ENCODE peak calls at places on chromosomes 11 and 22, in nine cellular contexts. G is cardiac muscle cell, K is fibroblast of mammary gland, P is transverse colon, E is lower lobe of right lung, A is choroid plexus epithelial cell, N is body of pancreas, M is coronary artery, J is AG10803. F is an unnamed sample.

GRCh38 chr11:106399075-106399500 is 321.6 kb downstream of the AASDHPPT start:
- DNase-seq in J (peak), A (peak), M (peak), P (no peak), N (peak), E (no peak), K (peak), G (peak), F (peak)

GRCh38 chr11:125364085-125364822 is 131.8 kb downstream of the FEZ1 start:
- DNase-seq in A (peak), P (no peak), K (no peak), M (no peak), J (peak), N (no peak), E (no peak), G (peak), F (peak)

GRCh38 chr11:113773092-113773415 is 438 bp downstream of the ZW10 start:
- DNase-seq in A (peak), G (peak), K (peak), P (peak), E (peak), M (no peak), J (peak), N (peak), F (no peak)

GRCh38 chr11:5550440-5551095 is 2.2 kb upstream of the OR52H1 start:
- DNase-seq in N (no peak), M (no peak), A (peak), E (no peak), K (peak), G (peak), J (peak), P (no peak), F (peak)

GRCh38 chr11:102479733-102480132 is 27.2 kb upstream of the TMEM123 start:
- DNase-seq in J (no peak), A (no peak), K (no peak), E (no peak), M (no peak), G (no peak), N (no peak), P (no peak), F (no peak)

GRCh38 chr11:96091476-96091875 is 167.6 kb upstream of the MTMR2 start:
- DNase-seq in K (no peak), P (no peak), M (no peak), J (no peak), N (no peak), A (no peak), G (peak), E (no peak), F (no peak)

GRCh38 chr11:134531331-134532135 is 119.5 kb upstream of the B3GAT1 start:
- DNase-seq in M (peak), N (no peak), P (no peak), G (no peak), E (peak), K (no peak), J (no peak), A (no peak), F (no peak)

GRCh38 chr11:128488471-128488870 is 98.9 kb downstream of the ETS1 start:
- DNase-seq in M (no peak), P (no peak), N (peak), J (peak), G (peak), A (peak), E (no peak), K (peak), F (peak)

GRCh38 chr11:62124186-62125113 is 639 bp downstream of the INCENP start:
- DNase-seq in A (peak), E (no peak), K (peak), G (peak), P (peak), N (peak), J (peak), M (peak), F (peak)

GRCh38 chr11:109619498-109619897 is 197.5 kb downstream of the C11orf87 start:
- DNase-seq in A (no peak), G (no peak), N (no peak), P (no peak), M (no peak), J (no peak), E (no peak), K (no peak), F (no peak)

GRCh38 chr22:47811971-47812370 is 1049.5 kb downstream of the TBC1D22A start:
- DNase-seq in M (no peak), P (no peak), G (no peak), E (no peak), K (no peak), J (no peak), A (no peak), N (no peak), F (no peak)

GRCh38 chr11:829116-829945 is 1.6 kb downstream of the CRACR2B start:
- DNase-seq in P (peak), N (no peak), G (peak), E (no peak), K (no peak), M (no peak), J (no peak), A (no peak), F (no peak)

GRCh38 chr11:38100836-38101235 is 1502.8 kb upstream of the RAG2 start:
- DNase-seq in M (no peak), A (no peak), J (no peak), K (no peak), N (no peak), P (no peak), E (no peak), G (no peak), F (no peak)

GRCh38 chr11:2156416-2157182 is 4.4 kb downstream of the INS start:
- DNase-seq in J (peak), M (no peak), P (peak), A (peak), K (peak), N (peak), E (peak), G (peak), F (peak)

GRCh38 chr11:19644316-19644715 is 68.3 kb upstream of the NAV2 start:
- DNase-seq in E (no peak), K (no peak), J (peak), N (no peak), A (no peak), G (no peak), P (no peak), M (no peak), F (peak)

GRCh38 chr11:67406420-67406968 is 2.6 kb downstream of the TBC1D10C start:
- DNase-seq in G (no peak), P (no peak), K (no peak), E (no peak), A (no peak), N (no peak), J (no peak), M (no peak), F (no peak)

GRCh38 chr22:43270314-43270908 is 72.8 kb downstream of the SCUBE1 start:
- DNase-seq in K (no peak), M (no peak), P (peak), G (peak), J (no peak), A (peak), N (no peak), E (no peak), F (no peak)

GRCh38 chr11:17725174-17725573 is 5.8 kb downstream of the MYOD1 start:
- DNase-seq in J (no peak), P (no peak), K (no peak), M (no peak), G (no peak), N (no peak), A (no peak), E (no peak), F (no peak)

GRCh38 chr11:16815047-16815767 is 76.8 kb downstream of the C11orf58 start:
- DNase-seq in K (peak), J (peak), N (peak), P (peak), A (peak), M (peak), G (peak), E (peak), F (peak)

GRCh38 chr11:27229511-27230174 is 133.4 kb downstream of the CCDC34 start:
- DNase-seq in A (no peak), G (no peak), P (no peak), J (peak), E (no peak), K (no peak), M (no peak), N (no peak), F (no peak)

GRCh38 chr11:2451916-2452694 is 7.3 kb downstream of the KCNQ1 start:
- DNase-seq in P (no peak), A (no peak), M (no peak), K (peak), J (no peak), G (no peak), E (no peak), N (peak), F (no peak)

GRCh38 chr11:69863544-69864200 is 44.5 kb upstream of the FGF3 start:
- DNase-seq in K (no peak), E (peak), G (no peak), J (no peak), M (peak), P (no peak), A (no peak), N (no peak), F (no peak)

GRCh38 chr11:117546431-117547160 is 218.9 kb downstream of the CEP164 start:
- DNase-seq in P (no peak), A (no peak), M (no peak), J (no peak), E (peak), G (no peak), K (no peak), N (no peak), F (no peak)

GRCh38 chr11:28228196-28228595 is 120.0 kb downstream of the METTL15 start:
- DNase-seq in E (no peak), P (no peak), G (peak), A (peak), K (peak), N (no peak), M (no peak), J (peak), F (peak)

GRCh38 chr11:84993386-84993785 is 633.8 kb downstream of the DLG2 start:
- DNase-seq in A (peak), N (no peak), J (peak), G (no peak), M (no peak), E (no peak), P (peak), K (peak), F (no peak)

GRCh38 chr11:68016904-68017817 is 7.0 kb downstream of the ALDH3B1 start:
- DNase-seq in J (no peak), P (no peak), M (no peak), A (no peak), E (peak), G (no peak), K (no peak), N (no peak), F (no peak)

GRCh38 chr11:93738647-93739081 is 2.6 kb downstream of the TAF1D start:
- DNase-seq in G (peak), E (no peak), J (no peak), M (no peak), P (no peak), N (no peak), A (peak), K (peak), F (no peak)

GRCh38 chr11:72326151-72326842 is 82.3 kb upstream of the PHOX2A start:
- DNase-seq in G (peak), P (no peak), N (no peak), M (no peak), J (peak), E (no peak), K (peak), A (peak), F (peak)

GRCh38 chr11:29482510-29482909 is 534.3 kb downstream of the KCNA4 start:
- DNase-seq in N (no peak), E (no peak), M (no peak), A (no peak), G (no peak), J (no peak), K (no peak), P (no peak), F (no peak)

GRCh38 chr11:45919276-45919675 is 1.6 kb upstream of the PEX16 start:
- DNase-seq in A (no peak), G (no peak), N (no peak), P (no peak), K (no peak), E (peak), J (no peak), M (no peak), F (no peak)

GRCh38 chr22:41909290-41910049 is 5.4 kb downstream of the SHISA8 start:
- DNase-seq in P (no peak), M (no peak), K (no peak), N (no peak), J (no peak), E (no peak), A (no peak), G (no peak), F (no peak)

GRCh38 chr11:63560506-63561179 is 2.5 kb downstream of the PLAAT2 start:
- DNase-seq in K (no peak), E (peak), G (no peak), A (no peak), N (no peak), M (no peak), J (no peak), P (peak), F (no peak)

DNA sequence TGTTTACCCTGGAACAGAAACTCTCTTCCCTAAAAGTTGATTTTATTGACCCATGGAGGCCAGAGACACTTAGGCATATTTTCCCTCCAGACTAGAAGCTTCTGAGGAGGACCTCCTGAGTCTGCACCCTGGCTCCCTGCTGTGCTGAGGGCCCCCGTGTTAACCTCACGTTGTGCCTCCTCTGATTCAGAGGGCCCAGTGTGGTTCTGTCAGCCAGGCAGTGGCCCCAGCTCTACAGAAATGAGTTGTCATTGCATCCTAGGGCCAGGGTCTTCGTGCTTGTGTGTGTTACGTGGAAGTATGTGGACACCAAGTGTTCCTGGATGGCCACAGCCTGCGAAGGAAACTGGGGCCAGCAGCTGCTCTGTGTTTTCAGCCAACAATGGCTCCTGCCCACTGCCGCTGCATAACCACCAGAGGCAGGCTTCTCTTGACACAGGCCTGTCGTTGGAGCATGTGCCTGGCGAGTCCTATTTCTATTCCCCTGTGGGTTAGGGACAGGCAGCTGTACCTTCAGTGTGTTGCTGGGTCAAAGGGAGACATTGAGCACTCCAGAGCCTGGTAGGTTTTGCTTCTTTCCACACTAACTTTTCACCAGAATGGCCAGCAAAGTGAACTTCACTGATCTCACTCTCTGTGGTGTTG is 44.5 kb downstream of the MED15 start:
- DNase-seq in M (peak), A (peak), E (no peak), J (peak), N (peak), G (peak), K (no peak), P (no peak), F (no peak)
- TF ChIP-seq CTCF in M (peak), A (peak), E (peak), J (peak), N (peak), G (no peak), K (peak), P (peak), F (peak)

GRCh38 chr11:11534981-11535380 is 86.8 kb downstream of the GALNT18 start:
- DNase-seq in E (no peak), J (no peak), M (no peak), N (no peak), K (peak), A (no peak), P (no peak), G (peak), F (no peak)

GRCh38 chr11:11531127-11531526 is 90.7 kb downstream of the GALNT18 start:
- DNase-seq in G (no peak), N (no peak), P (no peak), M (no peak), K (no peak), J (no peak), E (no peak), A (no peak), F (no peak)

GRCh38 chr11:11533751-11534150 is 88.1 kb downstream of the GALNT18 start:
- DNase-seq in A (no peak), K (no peak), G (no peak), E (no peak), N (no peak), J (no peak), P (no peak), M (no peak), F (no peak)

GRCh38 chr11:11532574-11532973 is 89.2 kb downstream of the GALNT18 start:
- DNase-seq in A (peak), G (no peak), M (no peak), K (peak), J (no peak), E (no peak), P (no peak), N (no peak), F (peak)

DNA sequence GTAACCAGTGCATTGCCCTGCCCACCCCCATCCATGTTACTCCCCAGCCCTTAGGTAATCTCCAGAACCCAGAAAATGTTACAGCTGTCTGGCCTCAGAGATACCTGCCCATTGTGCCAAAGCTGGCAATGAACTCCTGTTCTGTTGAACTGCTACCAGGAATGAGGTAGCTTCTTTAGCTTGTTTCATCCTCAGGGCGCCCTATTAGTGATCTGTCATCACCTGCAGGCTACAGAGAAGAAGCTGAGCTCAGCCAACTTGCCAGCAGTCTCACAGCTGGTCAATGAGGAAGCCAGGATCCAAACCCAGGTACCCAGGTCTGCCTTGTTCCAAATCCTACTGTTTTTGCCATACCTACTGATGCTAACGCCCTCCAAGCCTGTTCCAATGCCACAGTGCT is 88.7 kb downstream of the GALNT18 start:
- DNase-seq in G (no peak), M (no peak), P (no peak), N (no peak), K (no peak), J (no peak), A (no peak), E (no peak), F (no peak)
- H3K4me3 ChIP-seq in G (no peak), M (no peak), P (no peak), N (no peak), K (no peak), J (no peak), A (no peak), E (no peak), F (no peak)

GRCh38 chr11:120079750-120080610 is 57.9 kb downstream of the TRIM29 start:
- DNase-seq in G (no peak), N (peak), A (no peak), M (no peak), E (no peak), K (no peak), P (no peak), J (no peak), F (no peak)
- TF ChIP-seq CTCF in G (peak), N (peak), A (peak), M (peak), E (peak), K (peak), P (peak), J (peak), F (peak)

GRCh38 chr22:30397656-30398635 is 1.1 kb downstream of the SEC14L2 start:
- DNase-seq in J (no peak), N (no peak), A (no peak), P (no peak), K (no peak), E (no peak), G (no peak), M (no peak), F (no peak)
- H3K4me3 ChIP-seq in J (peak), N (peak), A (peak), P (peak), K (peak), E (peak), G (peak), M (peak), F (peak)

DNA sequence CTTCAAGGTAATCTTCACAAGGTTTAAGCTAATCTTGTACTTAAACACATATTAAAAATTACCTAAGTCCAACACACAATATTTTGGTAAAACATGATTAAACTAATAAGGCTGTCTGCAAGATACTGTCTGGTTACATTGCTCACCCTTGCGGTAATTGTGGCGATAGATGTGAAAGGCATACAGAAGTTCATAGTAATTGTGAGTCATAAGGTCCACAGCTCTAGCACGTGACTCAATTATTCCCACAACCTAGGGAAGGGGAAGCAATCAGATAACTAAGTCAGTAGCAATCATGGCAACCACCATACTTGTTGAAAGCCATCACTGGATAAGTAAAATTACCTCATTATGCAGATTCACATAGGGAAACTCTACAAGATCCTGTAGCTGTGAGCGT is 30.5 kb upstream of the FNBP4 start:
- DNase-seq in E (no peak), P (no peak), G (peak), K (peak), N (no peak), J (peak), M (no peak), A (peak), F (peak)
- TF ChIP-seq CTCF in E (no peak), P (no peak), G (no peak), K (no peak), N (no peak), J (no peak), M (no peak), A (no peak), F (no peak)

GRCh38 chr11:64571050-64571409 is 20.0 kb upstream of the SLC22A12 start:
- DNase-seq in P (no peak), K (no peak), J (no peak), M (no peak), N (no peak), A (no peak), E (peak), G (no peak), F (no peak)

GRCh38 chr11:64570341-64570740 is 20.7 kb upstream of the SLC22A12 start:
- DNase-seq in N (no peak), K (no peak), J (no peak), P (peak), A (no peak), E (peak), M (no peak), G (no peak), F (no peak)

GRCh38 chr11:64571410-64572091 is 19.5 kb upstream of the SLC22A12 start:
- DNase-seq in J (no peak), K (peak), N (no peak), A (no peak), E (peak), G (peak), M (no peak), P (peak), F (no peak)

GRCh38 chr11:64569300-64569970 is 21.6 kb upstream of the SLC22A12 start:
- DNase-seq in M (no peak), A (no peak), J (no peak), P (no peak), E (peak), K (no peak), N (no peak), G (no peak), F (no peak)

GRCh38 chr11:64572143-64572542 is 18.9 kb upstream of the SLC22A12 start:
- DNase-seq in N (no peak), G (no peak), K (no peak), P (no peak), A (no peak), M (no peak), E (peak), J (no peak), F (no peak)
- H3K4me3 ChIP-seq in N (no peak), G (no peak), K (no peak), P (no peak), A (no peak), M (no peak), E (no peak), J (no peak), F (no peak)

DNA sequence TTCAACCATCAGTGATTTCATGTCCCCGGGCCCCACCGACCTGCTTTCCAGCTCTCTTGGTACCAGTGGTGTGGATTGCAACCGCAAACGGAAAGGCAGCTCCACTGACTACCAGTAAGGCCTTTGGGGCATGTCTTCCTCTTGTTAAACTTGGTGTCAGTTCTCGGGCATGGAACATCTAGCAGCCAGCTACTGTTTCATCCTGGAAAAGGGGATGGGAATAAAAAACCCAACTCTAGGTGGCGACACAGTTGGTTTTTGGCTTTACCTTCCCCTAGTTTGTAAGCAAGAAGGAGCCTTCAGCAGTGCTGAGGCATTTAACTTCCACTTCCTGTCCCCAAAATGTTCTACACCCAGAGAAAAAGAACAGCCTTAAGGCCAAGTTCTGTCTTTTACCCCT is 76.7 kb downstream of the BMAL1 start:
- DNase-seq in M (no peak), K (peak), E (no peak), P (no peak), G (peak), J (peak), A (peak), N (no peak), F (no peak)
- TF ChIP-seq CTCF in M (no peak), K (peak), E (peak), P (no peak), G (peak), J (peak), A (peak), N (no peak), F (peak)